ENCODE peak calls at places on chromosomes 11 and 22, in four cellular contexts. I is SK-N-SH; A is naive thymus-derived CD4-positive, alpha-beta T cell; G is psoas muscle. O is an unnamed sample. For H3K36me3, the result is how much of the 10 kb centered on the place peaks cover.

GRCh38 chr22:48578138-48579034 is 1249.3 kb downstream of the BRD1 start:
- DNase-seq in G (no peak), I (no peak), A (no peak), O (no peak)

GRCh38 chr11:65427691-65428577 is 5.3 kb downstream of the NEAT1 start:
- DNase-seq in I (no peak), A (peak), G (peak), O (peak)

GRCh38 chr22:21629262-21630149 is at the start of gene YDJC:
- DNase-seq in I (peak), G (peak), A (peak), O (peak)

GRCh38 chr11:3853935-3854659 is 1.4 kb upstream of the STIM1 start:
- DNase-seq in I (no peak), A (peak), G (peak), O (peak)

GRCh38 chr22:20436309-20437252 is 1.0 kb downstream of the SCARF2 start:
- DNase-seq in G (peak), I (peak), A (no peak), O (no peak)

GRCh38 chr11:28146123-28146751 is 38.0 kb downstream of the METTL15 start:
- DNase-seq in A (no peak), G (no peak), I (no peak), O (peak)

GRCh38 chr22:31451709-31452571 is 37.7 kb downstream of the EIF4ENIF1 start:
- DNase-seq in I (peak), G (no peak), A (no peak), O (peak)

GRCh38 chr22:20093437-20093836 is 13.4 kb downstream of the DGCR8 start:
- DNase-seq in G (peak), I (no peak), A (no peak), O (no peak)

GRCh38 chr22:36465232-36466021 is 16.0 kb downstream of the TXN2 start:
- DNase-seq in A (no peak), I (no peak), G (peak), O (peak)

GRCh38 chr11:123170929-123171328 is 24.1 kb downstream of the CLMP start:
- DNase-seq in G (no peak), I (no peak), A (no peak), O (no peak)

GRCh38 chr11:26073646-26074045 is 258.3 kb upstream of the ANO3 start:
- DNase-seq in I (no peak), G (no peak), A (no peak), O (no peak)

GRCh38 chr11:19344661-19345518 is 104.1 kb upstream of the E2F8 start:
- DNase-seq in I (peak), G (peak), A (no peak), O (peak)

GRCh38 chr11:28384418-28384817 is 276.2 kb downstream of the METTL15 start:
- DNase-seq in I (no peak), A (no peak), G (no peak), O (peak)

GRCh38 chr22:44743247-44743646 is 9.1 kb upstream of the ARHGAP8 start:
- DNase-seq in A (no peak), I (no peak), G (no peak), O (no peak)

GRCh38 chr11:75714211-75714610 is 3.4 kb upstream of the MOGAT2 start:
- DNase-seq in A (no peak), I (peak), G (no peak), O (no peak)

GRCh38 chr11:47215366-47215925 is 672 bp downstream of the DDB2 start:
- DNase-seq in G (no peak), I (no peak), A (no peak), O (peak)

GRCh38 chr11:12128191-12128841 is 17.9 kb downstream of the MICAL2 start:
- DNase-seq in G (no peak), A (no peak), I (no peak), O (no peak)

GRCh38 chr11:32137263-32137662 is 46.4 kb downstream of the RCN1 start:
- DNase-seq in A (no peak), I (no peak), G (no peak), O (peak)

GRCh38 chr22:37011472-37011871 is 7.8 kb downstream of the TST start:
- DNase-seq in A (no peak), I (no peak), G (no peak), O (no peak)

GRCh38 chr22:37457093-37457893 is 28.9 kb downstream of the MFNG start:
- DNase-seq in G (peak), I (peak), A (peak), O (peak)

GRCh38 chr22:35043251-35043931 is 22.6 kb upstream of the ISX start:
- DNase-seq in A (no peak), I (no peak), G (no peak), O (no peak)

GRCh38 chr11:64803846-64804345 is 882 bp upstream of the MAP4K2 start:
- DNase-seq in I (no peak), A (no peak), G (no peak), O (no peak)

GRCh38 chr11:88320149-88320559 is 17.4 kb downstream of the CTSC start:
- DNase-seq in G (no peak), A (no peak), I (no peak), O (peak)

GRCh38 chr11:3177931-3178330 is 12.8 kb upstream of the OSBPL5 start:
- DNase-seq in G (no peak), A (no peak), I (no peak), O (peak)

GRCh38 chr11:118522571-118523072 is 4.7 kb upstream of the TTC36 start:
- DNase-seq in A (no peak), G (no peak), I (peak), O (peak)

GRCh38 chr22:26172389-26172990 is 3.2 kb downstream of the SEZ6L start:
- DNase-seq in I (peak), A (no peak), G (peak), O (peak)

GRCh38 chr11:134678744-134679143 is 266.7 kb upstream of the B3GAT1 start:
- DNase-seq in A (no peak), G (no peak), I (no peak), O (no peak)

GRCh38 chr11:124919836-124920755 is 1.0 kb downstream of the HEPN1 start:
- DNase-seq in A (no peak), I (peak), G (no peak), O (no peak)

GRCh38 chr11:129530154-129530895 is 154.7 kb downstream of the BARX2 start:
- DNase-seq in I (no peak), G (no peak), A (no peak), O (no peak)

GRCh38 chr22:50622723-50623327 is 5.1 kb downstream of the ARSA start:
- DNase-seq in A (no peak), I (peak), G (no peak), O (peak)

GRCh38 chr22:42930810-42931420 is 73.8 kb upstream of the ARFGAP3 start:
- DNase-seq in I (no peak), G (peak), A (no peak), O (peak)
- H3K4me3 ChIP-seq in I (no peak), G (no peak), A (no peak), O (no peak)

DNA sequence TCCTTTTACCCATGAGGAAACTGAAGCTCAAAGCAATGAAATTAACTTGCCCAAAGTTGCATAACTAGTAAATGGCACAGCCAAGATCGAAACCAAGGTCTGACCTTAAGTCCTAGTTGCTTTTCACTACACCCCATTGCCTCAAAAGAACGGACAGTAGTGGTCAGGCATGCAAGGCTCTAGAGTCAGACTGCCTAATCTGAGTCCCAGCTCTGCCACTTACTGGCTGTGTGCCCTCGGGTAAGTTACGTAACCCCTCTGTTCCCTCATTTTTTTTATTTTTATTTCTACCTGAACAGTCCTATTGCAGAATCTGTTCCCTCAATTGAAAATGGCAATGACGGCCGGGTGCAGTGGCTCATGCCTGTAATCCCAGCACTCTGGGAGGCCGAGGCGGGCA is 9.6 kb downstream of the CYB561A3 start:
- DNase-seq in I (no peak), G (no peak), A (no peak), O (no peak)
- H3K36me3 ChIP-seq in I (under half), G (half or more), A (half or more), O (under half)

DNA sequence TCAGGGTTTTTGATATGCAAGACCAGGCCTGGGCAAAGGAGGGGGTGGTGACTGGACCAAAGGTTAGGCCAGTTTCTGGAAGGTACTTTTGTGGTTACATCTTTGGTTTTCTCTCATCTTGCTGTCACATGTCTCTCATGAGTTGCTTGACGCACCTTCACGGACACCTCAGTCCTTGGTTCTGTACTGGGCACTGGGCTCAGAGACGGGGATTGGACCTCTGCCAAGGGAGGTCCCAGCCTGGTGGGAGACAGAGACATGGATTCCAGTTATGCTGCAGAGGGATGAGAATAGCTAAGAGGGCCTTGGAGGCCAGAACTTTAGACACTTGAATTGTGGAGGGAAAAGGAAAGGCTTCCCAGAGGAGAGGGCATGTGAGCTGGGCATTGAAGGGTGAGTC is 1.7 kb downstream of the USP35 start:
- DNase-seq in G (no peak), I (no peak), A (no peak), O (no peak)
- H3K4me3 ChIP-seq in G (peak), I (peak), A (no peak), O (no peak)

DNA sequence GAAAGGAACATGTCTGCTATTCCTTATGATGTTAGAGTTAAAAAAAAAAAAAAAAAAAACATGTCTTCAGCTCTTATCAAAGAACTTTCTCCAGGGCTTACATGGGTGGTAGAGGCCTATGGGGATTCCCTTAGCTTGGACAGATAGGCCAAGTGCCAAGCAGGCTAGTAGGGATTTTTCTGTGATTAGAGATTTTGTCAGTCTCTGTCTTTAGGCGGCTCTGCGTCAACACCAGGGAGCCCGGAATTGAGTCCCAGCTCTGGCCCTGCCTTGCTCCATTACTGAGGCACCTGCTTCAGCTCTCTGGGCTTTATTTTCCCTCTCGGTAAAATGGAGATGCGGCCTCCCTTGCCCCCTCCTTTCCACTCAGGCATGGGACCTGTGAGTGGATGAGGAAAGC is 13.1 kb downstream of the CRY2 start:
- DNase-seq in I (no peak), G (no peak), A (no peak), O (no peak)
- H3K36me3 ChIP-seq in I (under half), G (half or more), A (half or more), O (under half)

GRCh38 chr11:1878134-1879031 is 13.3 kb downstream of the PRR33 start:
- DNase-seq in G (peak), A (no peak), I (peak), O (no peak)

GRCh38 chr11:1875093-1875785 is 16.5 kb downstream of the PRR33 start:
- DNase-seq in G (peak), A (no peak), I (peak), O (no peak)

GRCh38 chr11:1877211-1878133 is 14.2 kb downstream of the PRR33 start:
- DNase-seq in A (no peak), I (peak), G (peak), O (peak)

GRCh38 chr11:1874406-1875092 is 17.1 kb downstream of the PRR33 start:
- DNase-seq in I (peak), G (peak), A (no peak), O (no peak)

DNA sequence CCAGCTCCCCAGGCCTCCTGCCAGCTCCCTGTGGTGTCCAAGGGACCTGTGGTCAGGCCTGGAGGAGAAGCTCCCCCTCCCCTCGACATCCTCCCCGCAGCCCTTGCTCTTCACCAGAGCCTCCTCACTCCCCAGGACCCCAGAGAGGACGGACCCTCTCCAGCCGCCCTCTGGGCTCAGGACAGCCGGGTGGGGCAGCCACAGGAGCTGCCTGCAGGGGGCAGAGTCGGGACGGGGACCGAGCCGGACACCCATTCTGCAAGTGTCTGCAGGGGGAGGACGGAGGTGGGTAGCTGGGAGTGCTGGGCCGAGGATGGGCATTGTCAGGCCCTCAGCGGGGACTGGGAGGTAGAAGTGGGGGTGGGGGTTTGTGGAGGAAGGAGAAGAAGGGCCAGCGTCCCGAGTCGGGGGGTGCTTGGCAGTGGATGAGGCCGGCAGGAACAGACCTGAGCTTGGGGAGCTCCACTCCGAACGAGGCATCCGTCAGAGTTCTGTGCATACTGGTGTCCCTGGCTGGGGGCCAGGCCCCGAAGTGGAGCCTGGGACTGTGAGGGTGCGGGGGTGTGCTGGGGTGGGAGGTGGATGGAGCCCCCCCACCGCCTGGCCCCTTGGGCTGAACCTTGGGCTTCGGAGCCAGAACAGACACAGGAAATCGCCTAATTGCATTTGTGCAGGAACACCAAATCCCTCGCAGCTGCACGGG is 15.2 kb downstream of the PRR33 start:
- DNase-seq in A (no peak), I (peak), G (peak), O (no peak)
- H3K4me3 ChIP-seq in A (no peak), I (no peak), G (peak), O (no peak)

DNA sequence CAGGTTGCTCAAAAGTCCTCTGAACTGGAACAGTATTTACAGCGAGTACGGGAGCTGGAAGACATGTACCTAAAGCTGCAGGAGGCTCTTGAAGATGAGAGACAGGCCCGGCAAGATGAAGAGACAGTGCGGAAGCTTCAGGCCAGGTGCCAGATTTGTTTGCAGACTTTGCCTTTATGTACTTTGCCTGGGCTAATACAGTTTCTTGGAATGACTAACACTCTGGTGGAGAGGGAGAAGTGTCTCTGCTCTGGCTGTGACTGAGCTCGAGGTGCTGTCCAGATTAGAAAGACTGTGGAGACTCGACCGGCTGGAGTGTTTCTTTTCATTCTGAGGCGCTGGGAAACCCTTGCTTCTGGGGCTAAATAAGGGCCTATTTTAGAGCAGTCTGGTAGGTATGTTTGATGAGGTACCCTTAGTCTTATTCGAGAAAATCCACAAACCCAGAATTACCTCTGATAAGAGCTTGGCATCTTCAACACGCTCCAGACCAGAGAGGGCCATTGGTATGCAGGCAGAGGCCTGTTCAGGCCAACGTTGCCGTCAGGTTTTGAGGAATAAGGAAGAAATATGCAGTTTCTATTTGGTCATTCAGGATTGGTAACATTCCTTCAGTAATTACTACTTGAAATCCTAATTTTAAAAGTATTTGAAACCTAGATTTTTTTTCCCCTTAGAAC is 76.5 kb downstream of the SWAP70 start:
- DNase-seq in A (no peak), G (no peak), I (no peak), O (peak)
- H3K36me3 ChIP-seq in A (under half), G (under half), I (half or more), O (under half)

DNA sequence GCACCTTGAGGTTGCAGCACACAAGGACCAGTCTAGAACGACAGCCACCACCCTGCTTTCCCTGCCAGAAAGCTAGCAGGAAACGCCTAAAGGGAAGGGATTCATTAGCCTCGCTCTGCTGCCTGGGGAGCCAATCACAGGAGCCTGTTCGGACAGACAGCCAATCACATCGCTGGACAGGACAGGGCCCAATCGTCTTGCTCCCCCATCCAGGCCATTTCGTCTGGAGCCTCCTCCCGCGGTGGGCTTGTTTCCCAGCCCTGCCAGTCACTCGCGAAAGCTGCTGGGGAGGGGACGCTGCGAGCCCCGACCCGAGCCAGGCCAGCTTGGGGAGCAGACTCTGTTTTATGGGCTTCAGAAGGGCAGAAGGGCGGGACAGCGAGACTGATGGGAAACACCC is 79.8 kb upstream of the NCAM1 start:
- DNase-seq in A (no peak), I (peak), G (peak), O (peak)
- H3K4me3 ChIP-seq in A (no peak), I (peak), G (peak), O (no peak)

DNA sequence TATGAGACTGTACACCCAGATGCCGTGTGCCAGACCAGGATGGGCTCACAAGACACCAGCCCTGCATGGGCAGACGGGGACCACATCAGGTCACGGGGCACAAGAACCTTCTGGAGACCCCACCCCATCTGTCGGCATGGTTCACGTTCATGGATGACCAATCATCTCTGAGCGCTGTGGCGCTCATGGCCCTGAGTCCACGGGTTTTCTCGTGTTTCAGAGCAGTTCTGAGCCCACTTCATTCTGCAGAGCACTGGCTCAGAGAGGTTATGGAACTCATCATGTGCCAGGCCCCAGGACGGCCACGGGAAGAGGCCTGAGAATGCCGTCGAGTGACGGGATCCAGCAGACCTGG is 63.0 kb upstream of the PPARA start:
- DNase-seq in A (no peak), G (no peak), I (no peak), O (no peak)
- H3K36me3 ChIP-seq in A (under half), G (under half), I (half or more), O (half or more)

O was measured in bronchial epithelial cell.